ENCODE peak calls at places on chromosome 17, in six cellular contexts. One of them, this sample, is unnamed.

GRCh38 chr17:13931752-13932477 is 137.4 kb upstream of the COX10 start:
- DNase-seq in IMR-90: peak; percentile 3
- DNase-seq in K562: no peak
- DNase-seq in A549: no peak
- DNase-seq in HepG2: no peak
- DNase-seq in GM12878: no peak
- DNase-seq in this sample: no peak

GRCh38 chr17:73878923-73879322 is 234.7 kb upstream of the SDK2 start:
- DNase-seq in IMR-90: no peak
- DNase-seq in K562: no peak
- DNase-seq in A549: no peak
- DNase-seq in HepG2: no peak
- DNase-seq in GM12878: no peak
- DNase-seq in this sample: no peak

GRCh38 chr17:7972131-7972785 is 30.2 kb upstream of the GUCY2D start:
- DNase-seq in IMR-90: no peak
- DNase-seq in K562: no peak
- DNase-seq in A549: no peak
- DNase-seq in HepG2: no peak
- DNase-seq in GM12878: no peak
- DNase-seq in this sample: no peak

GRCh38 chr17:75124819-75125162 is 6.8 kb downstream of the NT5C start:
- DNase-seq in IMR-90: no peak
- DNase-seq in K562: no peak
- DNase-seq in A549: no peak
- DNase-seq in HepG2: no peak
- DNase-seq in GM12878: no peak
- DNase-seq in this sample: no peak

GRCh38 chr17:7573324-7574080 is 5.9 kb upstream of the CD68 start:
- DNase-seq in IMR-90: peak; percentile 90
- DNase-seq in K562: peak; percentile 88
- DNase-seq in A549: peak; percentile 91
- DNase-seq in HepG2: peak; percentile 86
- DNase-seq in GM12878: no peak
- DNase-seq in this sample: peak; percentile 72

GRCh38 chr17:14595656-14596055 is 294.8 kb downstream of the HS3ST3B1 start:
- DNase-seq in IMR-90: no peak
- DNase-seq in K562: no peak
- DNase-seq in A549: no peak
- DNase-seq in HepG2: no peak
- DNase-seq in GM12878: no peak
- DNase-seq in this sample: no peak

GRCh38 chr17:17551361-17551760 is 40.1 kb downstream of the PEMT start:
- DNase-seq in IMR-90: no peak
- DNase-seq in K562: no peak
- DNase-seq in A549: no peak
- DNase-seq in HepG2: no peak
- DNase-seq in GM12878: no peak
- DNase-seq in this sample: peak; percentile 59

GRCh38 chr17:7217113-7217987 is 2.3 kb downstream of the DLG4 start:
- DNase-seq in IMR-90: peak; percentile 71
- DNase-seq in K562: peak; percentile 77
- DNase-seq in A549: peak; percentile 74
- DNase-seq in HepG2: no peak
- DNase-seq in GM12878: no peak
- DNase-seq in this sample: peak; percentile 39

GRCh38 chr17:74748529-74749261 is at the start of gene NHERF1:
- DNase-seq in IMR-90: peak; percentile 82
- DNase-seq in K562: peak; percentile 95
- DNase-seq in A549: peak; percentile 59
- DNase-seq in HepG2: peak; percentile 88
- DNase-seq in GM12878: peak; percentile 60
- DNase-seq in this sample: peak; percentile 98

GRCh38 chr17:31008374-31009035 is 37.7 kb downstream of the RNF135 start:
- DNase-seq in IMR-90: peak; percentile 45
- DNase-seq in K562: no peak
- DNase-seq in A549: no peak
- DNase-seq in HepG2: no peak
- DNase-seq in GM12878: no peak
- DNase-seq in this sample: peak; percentile 41
- TF ChIP-seq BHLHE40 in IMR-90: no peak
- TF ChIP-seq BHLHE40 in K562: no peak
- TF ChIP-seq BHLHE40 in A549: no peak
- TF ChIP-seq BHLHE40 in HepG2: no peak
- TF ChIP-seq BHLHE40 in GM12878: peak; percentile 6
- TF ChIP-seq BHLHE40 in this sample: no peak

DNA sequence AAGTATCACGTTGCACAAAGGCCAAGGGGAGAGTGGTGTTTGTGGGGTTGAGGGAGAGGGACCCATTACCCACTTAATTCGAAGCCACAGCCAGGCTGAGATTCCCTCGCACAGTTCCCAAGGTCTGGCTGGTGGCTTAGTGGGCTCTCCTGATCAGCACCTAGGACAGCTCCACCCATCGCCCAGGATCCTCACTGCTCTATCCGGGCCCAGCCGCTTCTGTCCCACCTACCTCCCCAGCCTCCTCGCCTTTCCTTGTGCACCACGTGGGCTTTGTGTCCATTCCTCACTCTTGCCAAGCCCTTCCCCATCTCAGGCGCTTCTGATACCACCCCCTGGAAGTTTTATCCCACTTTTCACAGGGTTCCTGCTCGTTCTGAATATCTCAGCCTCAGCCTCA is 163.5 kb downstream of the CCT6B start:
- DNase-seq in IMR-90: peak; percentile 18
- DNase-seq in K562: peak; percentile 42
- DNase-seq in A549: peak; percentile 31
- DNase-seq in HepG2: peak; percentile 6
- DNase-seq in GM12878: no peak
- DNase-seq in this sample: peak; percentile 52
- TF ChIP-seq BHLHE40 in IMR-90: no peak
- TF ChIP-seq BHLHE40 in K562: no peak
- TF ChIP-seq BHLHE40 in A549: no peak
- TF ChIP-seq BHLHE40 in HepG2: no peak
- TF ChIP-seq BHLHE40 in GM12878: no peak
- TF ChIP-seq BHLHE40 in this sample: no peak

GRCh38 chr17:38605852-38606645 is at the start of gene SRCIN1:
- DNase-seq in IMR-90: peak; percentile 2
- DNase-seq in K562: peak; percentile 82
- DNase-seq in A549: peak; percentile 70
- DNase-seq in HepG2: peak; percentile 57
- DNase-seq in GM12878: no peak
- DNase-seq in this sample: peak; percentile 74

GRCh38 chr17:38603786-38604478 is 1.8 kb downstream of the SRCIN1 start:
- DNase-seq in IMR-90: no peak
- DNase-seq in K562: no peak
- DNase-seq in A549: no peak
- DNase-seq in HepG2: no peak
- DNase-seq in GM12878: no peak
- DNase-seq in this sample: no peak

GRCh38 chr17:38605230-38605851 is 411 bp downstream of the SRCIN1 start:
- DNase-seq in IMR-90: no peak
- DNase-seq in K562: peak; percentile 49
- DNase-seq in A549: peak; percentile 54
- DNase-seq in HepG2: no peak
- DNase-seq in GM12878: no peak
- DNase-seq in this sample: peak; percentile 52

GRCh38 chr17:38602862-38603785 is 2.6 kb downstream of the SRCIN1 start:
- DNase-seq in IMR-90: no peak
- DNase-seq in K562: no peak
- DNase-seq in A549: no peak
- DNase-seq in HepG2: no peak
- DNase-seq in GM12878: no peak
- DNase-seq in this sample: no peak

GRCh38 chr17:38604479-38605229 is 1.1 kb downstream of the SRCIN1 start:
- DNase-seq in IMR-90: no peak
- DNase-seq in K562: peak; percentile 77
- DNase-seq in A549: peak; percentile 52
- DNase-seq in HepG2: peak; percentile 36
- DNase-seq in GM12878: no peak
- DNase-seq in this sample: no peak
- TF ChIP-seq BHLHE40 in IMR-90: no peak
- TF ChIP-seq BHLHE40 in K562: no peak
- TF ChIP-seq BHLHE40 in A549: no peak
- TF ChIP-seq BHLHE40 in HepG2: no peak
- TF ChIP-seq BHLHE40 in GM12878: no peak
- TF ChIP-seq BHLHE40 in this sample: no peak

DNA sequence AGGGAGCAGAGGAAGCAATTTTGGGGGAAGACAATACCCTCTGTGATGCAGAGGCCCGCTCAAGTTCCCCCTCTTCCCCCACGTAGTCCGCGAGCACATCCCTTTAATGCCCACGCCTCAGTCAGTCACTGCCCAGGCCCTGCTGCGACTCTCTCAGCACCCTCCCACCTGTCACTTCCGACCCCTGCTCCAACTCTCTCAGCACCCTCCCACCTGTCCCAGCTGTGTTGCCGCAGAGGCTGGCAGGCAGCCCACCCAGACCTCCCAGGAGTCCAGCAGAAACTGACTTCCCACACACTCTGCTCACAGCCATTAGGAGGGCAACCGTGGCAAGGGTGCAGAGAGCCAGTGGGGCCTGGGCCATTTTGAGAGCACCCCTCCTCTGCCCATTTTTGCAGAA is 92.7 kb downstream of the WSCD1 start:
- DNase-seq in IMR-90: no peak
- DNase-seq in K562: no peak
- DNase-seq in A549: no peak
- DNase-seq in HepG2: no peak
- DNase-seq in GM12878: no peak
- DNase-seq in this sample: no peak
- TF ChIP-seq BHLHE40 in IMR-90: no peak
- TF ChIP-seq BHLHE40 in K562: no peak
- TF ChIP-seq BHLHE40 in A549: no peak
- TF ChIP-seq BHLHE40 in HepG2: no peak
- TF ChIP-seq BHLHE40 in GM12878: no peak
- TF ChIP-seq BHLHE40 in this sample: no peak

DNA sequence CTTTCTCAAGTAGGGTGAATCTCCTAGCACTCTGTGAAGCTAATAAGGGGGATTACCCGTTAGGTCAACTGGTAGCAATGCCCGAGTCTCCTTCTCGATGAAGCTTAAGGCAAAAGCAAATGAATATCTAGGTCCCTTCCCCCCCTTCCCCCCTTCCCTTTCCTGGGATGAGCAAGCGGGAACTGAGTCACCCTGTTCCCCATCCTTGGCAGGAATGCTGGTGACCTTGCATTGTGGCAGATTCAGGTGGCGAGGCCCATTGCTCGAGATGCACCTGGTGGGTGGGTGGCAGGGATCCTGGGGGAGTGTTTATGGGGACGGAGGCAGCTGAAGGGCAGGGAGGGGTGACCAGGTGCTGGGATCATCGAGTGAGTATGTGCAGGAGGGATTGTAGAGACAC is 7.1 kb downstream of the NXPH3 start:
- DNase-seq in IMR-90: peak; percentile 33
- DNase-seq in K562: no peak
- DNase-seq in A549: no peak
- DNase-seq in HepG2: no peak
- DNase-seq in GM12878: no peak
- DNase-seq in this sample: no peak
- TF ChIP-seq BHLHE40 in IMR-90: no peak
- TF ChIP-seq BHLHE40 in K562: no peak
- TF ChIP-seq BHLHE40 in A549: no peak
- TF ChIP-seq BHLHE40 in HepG2: no peak
- TF ChIP-seq BHLHE40 in GM12878: no peak
- TF ChIP-seq BHLHE40 in this sample: no peak

GRCh38 chr17:67481808-67482207 is 104.7 kb downstream of the PITPNC1 start:
- DNase-seq in IMR-90: peak; percentile 57
- DNase-seq in K562: no peak
- DNase-seq in A549: no peak
- DNase-seq in HepG2: no peak
- DNase-seq in GM12878: no peak
- DNase-seq in this sample: no peak
- TF ChIP-seq BHLHE40 in IMR-90: no peak
- TF ChIP-seq BHLHE40 in K562: no peak
- TF ChIP-seq BHLHE40 in A549: no peak
- TF ChIP-seq BHLHE40 in HepG2: no peak
- TF ChIP-seq BHLHE40 in GM12878: no peak
- TF ChIP-seq BHLHE40 in this sample: no peak

GRCh38 chr17:1273492-1274242 is 3.4 kb downstream of the BHLHA9 start:
- DNase-seq in IMR-90: no peak
- DNase-seq in K562: no peak
- DNase-seq in A549: no peak
- DNase-seq in HepG2: no peak
- DNase-seq in GM12878: no peak
- DNase-seq in this sample: no peak

GRCh38 chr17:1275205-1275961 is 4.1 kb upstream of the TRARG1 start:
- DNase-seq in IMR-90: no peak
- DNase-seq in K562: no peak
- DNase-seq in A549: no peak
- DNase-seq in HepG2: no peak
- DNase-seq in GM12878: no peak
- DNase-seq in this sample: no peak

GRCh38 chr17:1274243-1274608 is 4.0 kb downstream of the BHLHA9 start:
- DNase-seq in IMR-90: no peak
- DNase-seq in K562: no peak
- DNase-seq in A549: no peak
- DNase-seq in HepG2: no peak
- DNase-seq in GM12878: no peak
- DNase-seq in this sample: no peak

GRCh38 chr17:1272701-1273100 is 2.5 kb downstream of the BHLHA9 start:
- DNase-seq in IMR-90: no peak
- DNase-seq in K562: no peak
- DNase-seq in A549: no peak
- DNase-seq in HepG2: no peak
- DNase-seq in GM12878: no peak
- DNase-seq in this sample: no peak

GRCh38 chr17:1275962-1276736 is 3.3 kb upstream of the TRARG1 start:
- DNase-seq in IMR-90: peak; percentile 27
- DNase-seq in K562: peak; percentile 65
- DNase-seq in A549: peak; percentile 79
- DNase-seq in HepG2: peak; percentile 29
- DNase-seq in GM12878: no peak
- DNase-seq in this sample: peak; percentile 81
- TF ChIP-seq BHLHE40 in IMR-90: no peak
- TF ChIP-seq BHLHE40 in K562: no peak
- TF ChIP-seq BHLHE40 in A549: no peak
- TF ChIP-seq BHLHE40 in HepG2: no peak
- TF ChIP-seq BHLHE40 in GM12878: no peak
- TF ChIP-seq BHLHE40 in this sample: no peak

This sample was measured in HEK293T.